ENCODE peak calls at places on chromosomes 1 and 21, in four cellular contexts. A is endodermal cell, L is AG09309, I is BE2C. R is an unnamed sample.

GRCh38 chr1:2300851-2301606 is 72.9 kb downstream of the SKI start:
- DNase-seq in L (no peak), A (no peak), I (no peak), R (no peak)

GRCh38 chr1:23836037-23836436 is 10.8 kb upstream of the HMGCL start:
- DNase-seq in I (no peak), L (no peak), A (no peak), R (no peak)

GRCh38 chr1:7642418-7642704 is 128.7 kb upstream of the VAMP3 start:
- DNase-seq in I (no peak), A (no peak), L (no peak), R (no peak)

GRCh38 chr1:183238071-183238470 is 52.0 kb downstream of the LAMC2 start:
- DNase-seq in L (no peak), I (no peak), A (no peak), R (no peak)

GRCh38 chr21:29334717-29335428 is 36.2 kb downstream of the BACH1 start:
- DNase-seq in I (no peak), A (no peak), L (no peak), R (no peak)

GRCh38 chr1:7780976-7781375 is 3.1 kb upstream of the PER3 start:
- DNase-seq in A (no peak), L (no peak), I (no peak), R (no peak)

GRCh38 chr1:25199876-25200620 is 32.3 kb downstream of the SYF2 start:
- DNase-seq in A (no peak), I (no peak), L (no peak), R (no peak)

GRCh38 chr1:183043872-183044859 is 20.9 kb downstream of the LAMC1 start:
- DNase-seq in A (no peak), L (peak), I (no peak), R (no peak)

GRCh38 chr1:7281821-7282220 is 489.3 kb upstream of the VAMP3 start:
- DNase-seq in L (peak), A (peak), I (no peak), R (no peak)

GRCh38 chr1:4003846-4004505 is 103.9 kb upstream of the C1orf174 start:
- DNase-seq in L (no peak), A (no peak), I (no peak), R (no peak)

GRCh38 chr1:201783572-201783971 is 45.4 kb upstream of the IPO9 start:
- DNase-seq in L (no peak), A (no peak), I (no peak), R (no peak)
- TF ChIP-seq CTCF in L (peak), A (peak), I (peak), R (no peak)

DNA sequence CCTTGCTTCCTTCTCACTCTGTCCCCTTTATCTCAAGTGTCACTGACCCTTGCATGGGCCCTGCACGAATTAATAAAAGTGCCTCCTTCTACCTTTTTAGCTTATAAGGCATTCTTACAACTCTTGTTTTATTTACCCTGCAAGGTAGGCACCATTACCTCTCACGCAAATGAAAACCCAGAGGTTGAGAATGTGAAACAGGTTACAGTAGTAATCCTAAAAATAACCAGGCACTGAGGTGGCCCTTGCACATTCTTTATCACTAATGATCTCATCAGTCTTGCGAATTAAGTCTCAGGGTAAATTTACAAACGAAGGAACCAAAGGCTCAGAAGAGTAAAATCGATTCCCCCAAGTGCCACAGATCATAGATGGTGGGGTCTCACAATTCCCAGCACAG is 3.7 kb downstream of the GLIS1 start:
- DNase-seq in A (no peak), L (no peak), I (no peak), R (no peak)
- H3K4me3 ChIP-seq in A (no peak), L (peak), I (no peak), R (no peak)

GRCh38 chr1:45584351-45585109 is 689 bp downstream of the NASP start:
- DNase-seq in L (peak), I (peak), A (peak), R (peak)

GRCh38 chr1:45585496-45586075 is 1.7 kb downstream of the NASP start:
- DNase-seq in L (no peak), I (no peak), A (no peak), R (no peak)

GRCh38 chr1:45585110-45585426 is 1.2 kb downstream of the NASP start:
- DNase-seq in I (no peak), A (no peak), L (no peak), R (no peak)

GRCh38 chr1:45583264-45583665 is 576 bp upstream of the NASP start:
- DNase-seq in I (peak), A (peak), L (peak), R (peak)

GRCh38 chr1:45583666-45584350 is at the start of gene NASP:
- DNase-seq in I (peak), A (peak), L (peak), R (peak)
- TF ChIP-seq CTCF in I (no peak), A (no peak), L (no peak), R (no peak)

DNA sequence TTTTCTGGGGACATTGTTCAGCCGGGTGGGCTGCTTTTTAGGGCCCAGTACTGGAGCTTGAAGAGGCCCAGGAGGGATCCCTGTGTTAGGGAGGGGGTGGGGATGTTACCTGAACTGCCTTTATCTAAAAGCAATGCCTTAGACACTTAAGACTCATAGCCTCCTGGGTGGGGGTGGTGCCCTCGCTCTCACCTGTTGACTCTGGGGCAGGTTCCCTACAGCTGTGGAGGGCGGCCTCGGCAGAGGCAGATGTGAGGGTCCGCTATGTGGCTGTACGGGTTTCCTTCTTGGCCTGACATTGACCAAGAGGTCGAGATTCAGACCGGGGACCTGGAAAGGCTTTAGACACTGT is 724 bp downstream of the INAVA start:
- DNase-seq in I (no peak), A (no peak), L (no peak), R (peak)
- H3K4me3 ChIP-seq in I (no peak), A (peak), L (no peak), R (peak)

GRCh38 chr1:70487910-70488665 is 77.0 kb downstream of the CTH start:
- DNase-seq in A (peak), L (no peak), I (peak), R (no peak)
- TF ChIP-seq CTCF in A (peak), L (peak), I (peak), R (peak)

DNA sequence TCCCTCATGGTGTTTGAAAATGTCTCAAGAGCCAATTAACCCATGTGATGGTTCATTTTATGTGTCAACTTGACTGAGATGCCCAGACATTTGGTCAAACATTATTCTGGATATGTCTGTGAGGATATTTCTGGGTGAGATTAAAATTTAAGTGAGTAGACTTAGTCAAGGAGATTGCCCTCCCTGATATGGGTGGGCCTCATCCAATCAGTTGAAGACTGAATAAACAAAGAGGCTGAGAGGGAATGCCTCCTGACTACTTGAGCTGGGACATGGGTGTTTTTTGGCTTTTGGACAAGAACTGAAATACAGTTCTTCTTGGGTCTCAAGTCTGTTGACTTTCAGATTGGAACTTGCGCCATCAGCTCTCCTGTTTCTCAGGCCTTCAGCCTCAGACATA is 89.4 kb upstream of the SPATA6 start:
- DNase-seq in A (no peak), I (no peak), L (no peak), R (no peak)
- H3K4me3 ChIP-seq in A (no peak), I (no peak), L (no peak), R (no peak)

DNA sequence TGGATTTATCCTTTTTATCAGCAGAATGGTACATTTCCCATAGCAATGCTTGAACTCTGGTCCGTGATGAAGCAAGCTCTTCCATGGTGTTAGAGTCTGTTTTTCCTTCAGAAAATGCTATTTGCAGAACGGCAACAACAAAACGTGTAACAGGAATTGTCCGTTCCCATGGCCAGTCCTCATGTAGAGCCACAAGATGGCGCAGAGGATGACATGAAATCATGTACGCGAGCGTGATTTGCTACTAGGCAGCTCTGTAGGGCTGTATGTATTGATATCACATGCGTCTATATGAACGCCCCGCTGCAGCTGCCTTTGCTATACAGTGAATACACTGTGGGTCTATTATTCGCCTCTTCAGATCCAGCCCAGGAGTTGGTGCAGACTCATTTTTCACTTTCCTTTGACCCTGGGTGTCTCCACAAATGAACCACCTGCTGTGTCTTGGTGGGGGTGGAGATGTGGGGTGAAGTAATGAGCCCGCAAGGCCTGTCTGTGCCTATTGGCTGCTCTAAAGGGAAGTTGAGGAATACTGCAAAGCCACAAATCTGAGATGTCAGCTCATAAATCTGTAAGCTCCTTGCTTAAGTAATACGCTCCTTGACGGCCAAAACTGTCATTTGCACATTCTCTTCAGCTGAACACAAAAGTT is 361.5 kb downstream of the KIF26B start:
- DNase-seq in A (no peak), L (no peak), I (peak), R (no peak)
- TF ChIP-seq CTCF in A (peak), L (no peak), I (peak), R (no peak)